ENCODE peak calls at places on chromosome 6, in eight cellular contexts. One of them, this sample, is unnamed.

GRCh38 chr6:108838101-108838717 is 10.0 kb upstream of the ARMC2 start:
- DNase-seq in tibial artery: no peak
- DNase-seq in K562: no peak
- DNase-seq in Panc1: no peak
- DNase-seq in ovary: no peak
- DNase-seq in H1: peak; percentile 83
- DNase-seq in adrenal gland: no peak
- DNase-seq in heart right ventricle: no peak
- DNase-seq in this sample: no peak

GRCh38 chr6:151763938-151764680 is 43.4 kb upstream of the ESR1 start:
- DNase-seq in tibial artery: peak; percentile 95
- DNase-seq in K562: peak; percentile 35
- DNase-seq in Panc1: peak; percentile 20
- DNase-seq in ovary: peak; percentile 97
- DNase-seq in H1: peak; percentile 93
- DNase-seq in adrenal gland: peak; percentile 80
- DNase-seq in heart right ventricle: peak; percentile 95
- DNase-seq in this sample: peak; percentile 25

GRCh38 chr6:80932364-80932763 is 820.1 kb downstream of the TENT5A start:
- DNase-seq in tibial artery: no peak
- DNase-seq in K562: no peak
- DNase-seq in Panc1: no peak
- DNase-seq in ovary: no peak
- DNase-seq in H1: no peak
- DNase-seq in adrenal gland: no peak
- DNase-seq in heart right ventricle: no peak
- DNase-seq in this sample: no peak

GRCh38 chr6:161139766-161140553 is 133.9 kb downstream of the AGPAT4 start:
- DNase-seq in tibial artery: no peak
- DNase-seq in K562: peak; percentile 60
- DNase-seq in Panc1: no peak
- DNase-seq in ovary: no peak
- DNase-seq in H1: peak; percentile 48
- DNase-seq in adrenal gland: no peak
- DNase-seq in heart right ventricle: no peak
- DNase-seq in this sample: no peak

GRCh38 chr6:33430991-33431879 is 11.4 kb downstream of the SYNGAP1 start:
- DNase-seq in tibial artery: no peak
- DNase-seq in K562: peak; percentile 90
- DNase-seq in Panc1: no peak
- DNase-seq in ovary: peak; percentile 82
- DNase-seq in H1: peak; percentile 93
- DNase-seq in adrenal gland: peak; percentile 58
- DNase-seq in heart right ventricle: peak; percentile 70
- DNase-seq in this sample: peak; percentile 85

GRCh38 chr6:36116066-36116465 is 14.2 kb upstream of the MAPK13 start:
- DNase-seq in tibial artery: no peak
- DNase-seq in K562: no peak
- DNase-seq in Panc1: no peak
- DNase-seq in ovary: no peak
- DNase-seq in H1: no peak
- DNase-seq in adrenal gland: no peak
- DNase-seq in heart right ventricle: no peak
- DNase-seq in this sample: no peak

GRCh38 chr6:43760799-43761168 is 9.2 kb upstream of the VEGFA start:
- DNase-seq in tibial artery: no peak
- DNase-seq in K562: no peak
- DNase-seq in Panc1: no peak
- DNase-seq in ovary: peak; percentile 17
- DNase-seq in H1: no peak
- DNase-seq in adrenal gland: no peak
- DNase-seq in heart right ventricle: no peak
- DNase-seq in this sample: no peak

GRCh38 chr6:43427406-43428111 is at the start of gene ABCC10:
- DNase-seq in tibial artery: peak; percentile 93
- DNase-seq in K562: peak; percentile 97
- DNase-seq in Panc1: peak; percentile 88
- DNase-seq in ovary: peak; percentile 96
- DNase-seq in H1: peak; percentile 99
- DNase-seq in adrenal gland: peak; percentile 94
- DNase-seq in heart right ventricle: peak; percentile 96
- DNase-seq in this sample: peak; percentile 86

GRCh38 chr6:474454-475185 is 83.1 kb downstream of the IRF4 start:
- DNase-seq in tibial artery: no peak
- DNase-seq in K562: no peak
- DNase-seq in Panc1: no peak
- DNase-seq in ovary: no peak
- DNase-seq in H1: no peak
- DNase-seq in adrenal gland: no peak
- DNase-seq in heart right ventricle: no peak
- DNase-seq in this sample: no peak

GRCh38 chr6:14642842-14643241 is 525.3 kb downstream of the CD83 start:
- DNase-seq in tibial artery: no peak
- DNase-seq in K562: no peak
- DNase-seq in Panc1: no peak
- DNase-seq in ovary: no peak
- DNase-seq in H1: no peak
- DNase-seq in adrenal gland: no peak
- DNase-seq in heart right ventricle: no peak
- DNase-seq in this sample: no peak

GRCh38 chr6:30880563-30881252 is 3.6 kb upstream of the DDR1 start:
- DNase-seq in tibial artery: no peak
- DNase-seq in K562: no peak
- DNase-seq in Panc1: no peak
- DNase-seq in ovary: no peak
- DNase-seq in H1: peak; percentile 85
- DNase-seq in adrenal gland: no peak
- DNase-seq in heart right ventricle: no peak
- DNase-seq in this sample: peak; percentile 48

GRCh38 chr6:110529355-110529754 is 52.9 kb upstream of the SLC22A16 start:
- DNase-seq in tibial artery: no peak
- DNase-seq in K562: no peak
- DNase-seq in Panc1: no peak
- DNase-seq in ovary: no peak
- DNase-seq in H1: no peak
- DNase-seq in adrenal gland: no peak
- DNase-seq in heart right ventricle: no peak
- DNase-seq in this sample: no peak

GRCh38 chr6:53134601-53135235 is 13.9 kb downstream of the GCM1 start:
- DNase-seq in tibial artery: no peak
- DNase-seq in K562: peak; percentile 12
- DNase-seq in Panc1: no peak
- DNase-seq in ovary: no peak
- DNase-seq in H1: no peak
- DNase-seq in adrenal gland: no peak
- DNase-seq in heart right ventricle: no peak
- DNase-seq in this sample: no peak

GRCh38 chr6:133894795-133895401 is 6.0 kb downstream of the TCF21 start:
- DNase-seq in tibial artery: no peak
- DNase-seq in K562: no peak
- DNase-seq in Panc1: no peak
- DNase-seq in ovary: no peak
- DNase-seq in H1: no peak
- DNase-seq in adrenal gland: no peak
- DNase-seq in heart right ventricle: peak; percentile 62
- DNase-seq in this sample: no peak

GRCh38 chr6:82095091-82095490 is 152.5 kb downstream of the IBTK start:
- DNase-seq in tibial artery: no peak
- DNase-seq in K562: no peak
- DNase-seq in Panc1: no peak
- DNase-seq in ovary: no peak
- DNase-seq in H1: no peak
- DNase-seq in adrenal gland: no peak
- DNase-seq in heart right ventricle: no peak
- DNase-seq in this sample: no peak

GRCh38 chr6:17186925-17187324 is 85.1 kb downstream of the STMND1 start:
- DNase-seq in tibial artery: no peak
- DNase-seq in K562: no peak
- DNase-seq in Panc1: no peak
- DNase-seq in ovary: no peak
- DNase-seq in H1: no peak
- DNase-seq in adrenal gland: no peak
- DNase-seq in heart right ventricle: no peak
- DNase-seq in this sample: no peak

GRCh38 chr6:116941727-116942126 is 64.7 kb downstream of the RFX6 start:
- DNase-seq in tibial artery: no peak
- DNase-seq in K562: no peak
- DNase-seq in Panc1: no peak
- DNase-seq in ovary: no peak
- DNase-seq in H1: no peak
- DNase-seq in adrenal gland: no peak
- DNase-seq in heart right ventricle: no peak
- DNase-seq in this sample: no peak

GRCh38 chr6:50724381-50725124 is 11.2 kb downstream of the TFAP2D start:
- DNase-seq in tibial artery: no peak
- DNase-seq in K562: no peak
- DNase-seq in Panc1: no peak
- DNase-seq in ovary: no peak
- DNase-seq in H1: no peak
- DNase-seq in adrenal gland: no peak
- DNase-seq in heart right ventricle: no peak
- DNase-seq in this sample: no peak
- H3K27me3 ChIP-seq in tibial artery: peaks cover 40% of the 10 kb centered on the region
- H3K27me3 ChIP-seq in K562: peaks cover 9% of the 10 kb centered on the region
- H3K27me3 ChIP-seq in Panc1: peaks cover 4% of the 10 kb centered on the region
- H3K27me3 ChIP-seq in ovary: no peaks in the 10 kb centered on the region
- H3K27me3 ChIP-seq in H1: peaks cover 73% of the 10 kb centered on the region
- H3K27me3 ChIP-seq in adrenal gland: peaks cover 25% of the 10 kb centered on the region
- H3K27me3 ChIP-seq in heart right ventricle: peaks cover 79% of the 10 kb centered on the region
- H3K27me3 ChIP-seq in this sample: peaks cover 74% of the 10 kb centered on the region

GRCh38 chr6:105449756-105450390 is 47.0 kb upstream of the PREP start:
- DNase-seq in tibial artery: no peak
- DNase-seq in K562: no peak
- DNase-seq in Panc1: no peak
- DNase-seq in ovary: no peak
- DNase-seq in H1: no peak
- DNase-seq in adrenal gland: no peak
- DNase-seq in heart right ventricle: no peak
- DNase-seq in this sample: no peak

GRCh38 chr6:105442369-105442768 is 39.5 kb upstream of the PREP start:
- DNase-seq in tibial artery: no peak
- DNase-seq in K562: no peak
- DNase-seq in Panc1: no peak
- DNase-seq in ovary: no peak
- DNase-seq in H1: no peak
- DNase-seq in adrenal gland: no peak
- DNase-seq in heart right ventricle: no peak
- DNase-seq in this sample: no peak

GRCh38 chr6:105445461-105445860 is 42.6 kb upstream of the PREP start:
- DNase-seq in tibial artery: no peak
- DNase-seq in K562: no peak
- DNase-seq in Panc1: no peak
- DNase-seq in ovary: no peak
- DNase-seq in H1: no peak
- DNase-seq in adrenal gland: no peak
- DNase-seq in heart right ventricle: no peak
- DNase-seq in this sample: no peak

DNA sequence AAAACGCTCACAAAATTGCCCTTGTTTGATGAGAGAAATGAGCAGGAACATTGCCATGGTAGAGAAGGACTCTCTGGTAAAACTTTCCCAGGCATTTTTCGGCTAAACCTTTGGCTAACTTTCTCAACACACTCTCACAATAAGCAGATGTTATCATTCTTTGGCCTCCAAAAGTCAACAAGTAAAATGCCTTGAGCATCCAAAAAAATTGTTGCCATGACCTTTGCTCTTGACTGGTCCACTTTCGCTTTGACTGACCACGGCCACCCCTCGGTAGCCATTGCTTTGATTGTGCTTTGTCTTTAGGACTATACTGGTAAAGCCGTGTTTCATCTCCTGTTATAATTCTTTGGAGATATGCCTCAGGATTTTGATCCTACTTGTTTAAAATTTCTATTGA is 41.1 kb upstream of the PREP start:
- DNase-seq in tibial artery: no peak
- DNase-seq in K562: no peak
- DNase-seq in Panc1: no peak
- DNase-seq in ovary: no peak
- DNase-seq in H1: no peak
- DNase-seq in adrenal gland: no peak
- DNase-seq in heart right ventricle: no peak
- DNase-seq in this sample: no peak
- H3K4me3 ChIP-seq in tibial artery: no peak overlapping the region
- H3K4me3 ChIP-seq in K562: no peak overlapping the region
- H3K4me3 ChIP-seq in Panc1: no peak overlapping the region
- H3K4me3 ChIP-seq in ovary: no peak overlapping the region
- H3K4me3 ChIP-seq in H1: no peak overlapping the region
- H3K4me3 ChIP-seq in adrenal gland: no peak overlapping the region
- H3K4me3 ChIP-seq in heart right ventricle: no peak overlapping the region
- H3K4me3 ChIP-seq in this sample: no peak overlapping the region

GRCh38 chr6:170211404-170212025 is 79.4 kb downstream of the DLL1 start:
- DNase-seq in tibial artery: peak; percentile 8
- DNase-seq in K562: no peak
- DNase-seq in Panc1: no peak
- DNase-seq in ovary: peak; percentile 16
- DNase-seq in H1: no peak
- DNase-seq in adrenal gland: peak; percentile 10
- DNase-seq in heart right ventricle: no peak
- DNase-seq in this sample: no peak
- H3K27me3 ChIP-seq in tibial artery: peaks cover 38% of the 10 kb centered on the region
- H3K27me3 ChIP-seq in K562: peaks cover 58% of the 10 kb centered on the region
- H3K27me3 ChIP-seq in Panc1: peaks cover 7% of the 10 kb centered on the region
- H3K27me3 ChIP-seq in ovary: no peaks in the 10 kb centered on the region
- H3K27me3 ChIP-seq in H1: no peaks in the 10 kb centered on the region
- H3K27me3 ChIP-seq in adrenal gland: peaks cover 7% of the 10 kb centered on the region
- H3K27me3 ChIP-seq in heart right ventricle: peaks cover 9% of the 10 kb centered on the region
- H3K27me3 ChIP-seq in this sample: no peaks in the 10 kb centered on the region

GRCh38 chr6:21309791-21310190 is 283.8 kb upstream of the SOX4 start:
- DNase-seq in tibial artery: no peak
- DNase-seq in K562: no peak
- DNase-seq in Panc1: no peak
- DNase-seq in ovary: no peak
- DNase-seq in H1: no peak
- DNase-seq in adrenal gland: no peak
- DNase-seq in heart right ventricle: no peak
- DNase-seq in this sample: no peak
- H3K4me3 ChIP-seq in tibial artery: no peak overlapping the region
- H3K4me3 ChIP-seq in K562: no peak overlapping the region
- H3K4me3 ChIP-seq in Panc1: no peak overlapping the region
- H3K4me3 ChIP-seq in ovary: no peak overlapping the region
- H3K4me3 ChIP-seq in H1: no peak overlapping the region
- H3K4me3 ChIP-seq in adrenal gland: no peak overlapping the region
- H3K4me3 ChIP-seq in heart right ventricle: no peak overlapping the region
- H3K4me3 ChIP-seq in this sample: peak overlapping the region; percentile 17

DNA sequence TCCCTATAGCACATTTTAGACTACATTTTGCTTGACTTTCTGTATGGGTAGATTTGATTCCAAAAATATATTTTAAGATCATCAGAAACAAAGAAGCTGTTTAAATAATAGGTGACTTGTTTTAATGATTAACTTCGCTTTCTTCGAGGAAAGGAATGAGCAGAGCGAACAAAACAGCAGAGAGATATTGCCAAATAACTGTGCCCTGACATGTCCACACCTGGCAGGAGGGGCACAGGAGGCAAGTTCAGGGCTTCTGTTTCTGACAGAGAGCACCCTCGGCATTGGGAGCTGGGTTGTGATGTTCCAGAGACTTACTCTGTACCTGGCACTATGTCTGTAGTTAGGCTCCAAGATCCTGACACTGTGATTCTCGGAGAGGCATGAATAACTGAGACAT is 155.7 kb upstream of the SASH1 start:
- DNase-seq in tibial artery: no peak
- DNase-seq in K562: no peak
- DNase-seq in Panc1: no peak
- DNase-seq in ovary: no peak
- DNase-seq in H1: no peak
- DNase-seq in adrenal gland: no peak
- DNase-seq in heart right ventricle: no peak
- DNase-seq in this sample: no peak
- H3K27me3 ChIP-seq in tibial artery: no peaks in the 10 kb centered on the region
- H3K27me3 ChIP-seq in K562: peaks cover 7% of the 10 kb centered on the region
- H3K27me3 ChIP-seq in Panc1: no peaks in the 10 kb centered on the region
- H3K27me3 ChIP-seq in ovary: no peaks in the 10 kb centered on the region
- H3K27me3 ChIP-seq in H1: no peaks in the 10 kb centered on the region
- H3K27me3 ChIP-seq in adrenal gland: no peaks in the 10 kb centered on the region
- H3K27me3 ChIP-seq in heart right ventricle: no peaks in the 10 kb centered on the region
- H3K27me3 ChIP-seq in this sample: no peaks in the 10 kb centered on the region

This sample was measured in dorsolateral prefrontal cortex.